ENCODE peak calls at places on chromosomes 3 and 15, in eight cellular contexts. Y is GOT3; A is stimulated activated CD4-positive, alpha-beta T cell treated with anti-CD3 and anti-CD28 coated beads, Interleukin-4, amount 100 ng/mL, for 1 hour; P is activated CD4-positive, alpha-beta T cell treated with anti-CD3 and anti-CD28 coated beads, Interleukin-2, amount 10 ng/mL, durations not matched to agents 7 days and 5 days; K is iris pigment epithelial cell; M is hepatocyte; N is central memory CD4-positive, alpha-beta T cell; Z is GDM1. X is an unnamed sample.
A peak's percentile ranks its signal among the peaks of the same experiment; 100 is the strongest.

GRCh38 chr15:29787767-29788166 is 34.5 kb downstream of the TJP1 start:
- DNase-seq in P (no peak), A (no peak), Z (no peak), K (no peak), M (no peak), Y (no peak), N (no peak), X (no peak)

GRCh38 chr15:68107142-68107541 is 53.0 kb downstream of the PIAS1 start:
- DNase-seq in M (no peak), Y (no peak), K (no peak), A (no peak), P (no peak), N (no peak), Z (no peak), X (no peak)

GRCh38 chr15:74043425-74044266 is 38.7 kb downstream of the GOLGA6A start:
- DNase-seq in K (no peak), P (no peak), Y (no peak), Z (no peak), N (no peak), A (no peak), M (no peak), X (no peak)

GRCh38 chr3:139634236-139634635 is 43.5 kb downstream of the NMNAT3 start:
- DNase-seq in M (peak; percentile 9), A (no peak), Z (no peak), Y (no peak), K (no peak), P (no peak), N (no peak), X (peak; percentile 13)

GRCh38 chr3:23991236-23992050 is 46.4 kb downstream of the NR1D2 start:
- DNase-seq in N (no peak), M (peak; percentile 36), A (no peak), Y (no peak), P (no peak), K (peak; percentile 16), Z (no peak), X (peak; percentile 3)

GRCh38 chr3:49171775-49172500 is 540 bp downstream of the KLHDC8B start:
- DNase-seq in K (no peak), N (no peak), A (no peak), Z (no peak), Y (no peak), P (no peak), M (no peak), X (no peak)

GRCh38 chr15:65393557-65393956 is 15.8 kb upstream of the IGDCC3 start:
- DNase-seq in M (no peak), P (no peak), A (no peak), N (no peak), Y (no peak), Z (no peak), K (no peak), X (no peak)

GRCh38 chr3:57268416-57268815 is 24.1 kb downstream of the ASB14 start:
- DNase-seq in N (no peak), Z (no peak), A (no peak), K (peak; percentile 72), M (no peak), P (no peak), Y (no peak), X (no peak)

GRCh38 chr3:58522759-58523425 is 14.1 kb downstream of the ACOX2 start:
- DNase-seq in Z (no peak), K (no peak), N (no peak), M (no peak), P (no peak), A (no peak), Y (no peak), X (no peak)

GRCh38 chr3:95654567-95655362 is 1159.6 kb upstream of the EPHA6 start:
- DNase-seq in A (no peak), N (no peak), K (no peak), Z (no peak), M (no peak), Y (no peak), P (no peak), X (no peak)

GRCh38 chr15:55742927-55743614 is at the start of gene PRTG:
- DNase-seq in A (no peak), N (no peak), K (peak; percentile 83), Z (no peak), M (peak; percentile 84), P (no peak), Y (peak; percentile 30), X (no peak)

GRCh38 chr3:45807133-45807532 is 10.8 kb upstream of the SLC6A20 start:
- DNase-seq in Z (no peak), K (no peak), A (no peak), N (no peak), P (no peak), M (no peak), Y (no peak), X (no peak)

GRCh38 chr15:70299931-70300858 is 202.5 kb upstream of the TLE3 start:
- DNase-seq in A (peak; percentile 63), K (no peak), P (peak; percentile 77), N (peak; percentile 68), Y (no peak), M (peak; percentile 39), Z (no peak), X (peak; percentile 34)

GRCh38 chr3:11304160-11304559 is 32.0 kb downstream of the ATG7 start:
- DNase-seq in A (no peak), Y (no peak), M (no peak), P (no peak), N (no peak), K (no peak), Z (no peak), X (no peak)

GRCh38 chr15:49370782-49371181 is 52.3 kb upstream of the FGF7 start:
- DNase-seq in A (no peak), N (no peak), P (no peak), Y (no peak), K (peak; percentile 47), M (no peak), Z (no peak), X (no peak)

GRCh38 chr15:93826798-93827197 is 404.6 kb upstream of the MCTP2 start:
- DNase-seq in K (no peak), A (no peak), Y (no peak), M (no peak), N (no peak), P (no peak), Z (no peak), X (no peak)

GRCh38 chr15:68391084-68391483 is 40.9 kb downstream of the ITGA11 start:
- DNase-seq in Y (no peak), Z (no peak), N (no peak), M (no peak), K (no peak), A (no peak), P (no peak), X (no peak)

GRCh38 chr3:66338927-66339326 is 118.1 kb downstream of the SLC25A26 start:
- DNase-seq in P (no peak), K (peak; percentile 68), A (no peak), N (no peak), Y (no peak), Z (no peak), M (no peak), X (no peak)

GRCh38 chr3:57956119-57956832 is 51.9 kb upstream of the FLNB start:
- DNase-seq in Y (no peak), P (no peak), K (peak; percentile 96), A (no peak), N (no peak), M (no peak), Z (no peak), X (no peak)

GRCh38 chr15:98395974-98396627 is 252.2 kb upstream of the IGF1R start:
- DNase-seq in P (no peak), N (no peak), K (no peak), A (no peak), Z (no peak), Y (no peak), M (peak; percentile 44), X (no peak)

GRCh38 chr3:149367021-149367840 is 10.2 kb downstream of the TM4SF1 start:
- DNase-seq in Y (no peak), Z (no peak), A (no peak), P (no peak), M (peak; percentile 80), K (peak; percentile 83), N (no peak), X (no peak)

GRCh38 chr3:158830391-158830790 is 28.5 kb downstream of the MFSD1 start:
- DNase-seq in A (no peak), N (no peak), M (no peak), K (no peak), Y (no peak), Z (no peak), P (no peak), X (no peak)

GRCh38 chr3:159163656-159164055 is 361.8 kb downstream of the MFSD1 start:
- DNase-seq in K (no peak), P (no peak), Y (no peak), A (no peak), Z (no peak), N (no peak), M (no peak), X (no peak)

GRCh38 chr15:50209804-50210203 is 27.8 kb downstream of the SLC27A2 start:
- DNase-seq in M (no peak), A (no peak), Z (no peak), N (no peak), K (no peak), Y (no peak), P (no peak), X (no peak)

GRCh38 chr15:34620122-34620521 is 36.7 kb upstream of the GOLGA8B start:
- DNase-seq in P (no peak), Y (no peak), K (no peak), N (no peak), A (no peak), M (no peak), Z (no peak), X (no peak)

GRCh38 chr15:40313531-40314398 is 6.0 kb upstream of the PLCB2 start:
- DNase-seq in N (no peak), M (peak; percentile 57), Z (peak; percentile 79), K (no peak), Y (no peak), P (peak; percentile 23), A (no peak), X (peak; percentile 78)

GRCh38 chr15:78981532-78982313 is 36.9 kb upstream of the CTSH start:
- DNase-seq in M (no peak), N (no peak), K (no peak), Z (no peak), P (no peak), Y (no peak), A (no peak), X (no peak)

GRCh38 chr15:48021336-48022086 is 99.3 kb upstream of the SLC24A5 start:
- DNase-seq in Z (no peak), N (no peak), P (no peak), Y (no peak), K (peak; percentile 21), M (peak; percentile 40), A (no peak), X (no peak)

GRCh38 chr3:143152043-143152442 is 32.5 kb downstream of the CHST2 start:
- DNase-seq in N (no peak), K (no peak), M (no peak), P (no peak), Y (no peak), A (no peak), Z (no peak), X (no peak)

GRCh38 chr3:183298708-183299153 is 45.7 kb downstream of the B3GNT5 start:
- DNase-seq in Z (peak; percentile 52), N (no peak), Y (peak; percentile 53), P (no peak), A (no peak), M (peak; percentile 68), K (peak; percentile 94), X (no peak)

GRCh38 chr3:128178782-128179473 is 25.6 kb downstream of the EEFSEC start:
- DNase-seq in N (no peak), K (peak; percentile 55), Z (no peak), P (no peak), A (no peak), Y (no peak), M (no peak), X (peak; percentile 16)

GRCh38 chr3:101850327-101851048 is 1.2 kb downstream of the NFKBIZ start:
- DNase-seq in Y (no peak), P (peak; percentile 71), N (peak; percentile 87), M (no peak), Z (peak; percentile 67), K (peak; percentile 80), A (peak; percentile 21), X (no peak)

GRCh38 chr3:197378987-197379718 is 80.7 kb upstream of the DLG1 start:
- DNase-seq in M (no peak), A (no peak), Y (no peak), N (no peak), P (no peak), Z (no peak), K (no peak), X (no peak)

GRCh38 chr3:113245775-113246174 is 34.4 kb downstream of the BOC start:
- DNase-seq in M (no peak), N (no peak), A (no peak), P (no peak), Y (no peak), K (no peak), Z (no peak), X (no peak)